ENCODE peak calls at places on chromosomes 7 and 10, in four cellular contexts. R is thoracic aorta, C is brain microvascular endothelial cell, N is fibroblast of mammary gland. E is an unnamed sample.

GRCh38 chr7:106779877-106780276 is 85.2 kb upstream of the PIK3CG start:
- DNase-seq in R (no peak), N (no peak), C (no peak), E (no peak)

GRCh38 chr10:6460861-6461409 is 119.1 kb downstream of the PRKCQ start:
- DNase-seq in R (no peak), C (no peak), N (no peak), E (no peak)

GRCh38 chr10:33066558-33067236 is 108.7 kb upstream of the ITGB1 start:
- DNase-seq in R (no peak), N (peak), C (peak), E (peak)

GRCh38 chr10:72455889-72456588 is 101.3 kb upstream of the DNAJB12 start:
- DNase-seq in R (no peak), C (no peak), N (peak), E (no peak)

GRCh38 chr10:11068861-11069633 is 51.4 kb downstream of the CELF2 start:
- DNase-seq in R (no peak), C (no peak), N (peak), E (no peak)

GRCh38 chr10:123704076-123704475 is 37.9 kb downstream of the GPR26 start:
- DNase-seq in C (no peak), N (no peak), R (no peak), E (no peak)

GRCh38 chr7:103866919-103867318 is 122.5 kb downstream of the RELN start:
- DNase-seq in C (no peak), N (no peak), R (no peak), E (no peak)

GRCh38 chr10:51743146-51743545 is 43.8 kb upstream of the CSTF2T start:
- DNase-seq in C (no peak), N (peak), R (no peak), E (no peak)

GRCh38 chr10:47449979-47450378 is 33.9 kb downstream of the ANXA8 start:
- DNase-seq in R (no peak), N (no peak), C (no peak), E (no peak)

DNA sequence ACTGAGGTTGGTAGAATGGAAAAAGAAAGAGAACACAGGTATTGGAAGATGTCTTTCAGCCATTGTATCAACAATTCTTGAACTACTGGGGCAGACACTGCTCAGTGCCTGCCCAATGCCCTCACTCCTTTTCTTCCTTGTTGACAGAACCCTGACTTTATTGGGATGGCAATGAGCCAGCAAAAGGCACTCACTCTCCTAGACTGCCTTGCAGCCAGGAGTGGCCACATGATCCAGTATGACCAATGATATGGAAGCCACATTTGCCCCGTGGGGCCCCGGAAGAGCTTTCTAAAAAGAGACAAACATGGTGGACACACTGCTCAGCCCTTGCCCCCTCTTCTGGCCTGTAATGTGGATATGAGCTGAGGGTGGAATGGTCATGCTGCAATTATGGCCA is 88.6 kb upstream of the ZNF716 start:
- DNase-seq in C (no peak), N (no peak), R (no peak), E (no peak)
- TF ChIP-seq CTCF in C (no peak), N (no peak), R (no peak), E (no peak)

DNA sequence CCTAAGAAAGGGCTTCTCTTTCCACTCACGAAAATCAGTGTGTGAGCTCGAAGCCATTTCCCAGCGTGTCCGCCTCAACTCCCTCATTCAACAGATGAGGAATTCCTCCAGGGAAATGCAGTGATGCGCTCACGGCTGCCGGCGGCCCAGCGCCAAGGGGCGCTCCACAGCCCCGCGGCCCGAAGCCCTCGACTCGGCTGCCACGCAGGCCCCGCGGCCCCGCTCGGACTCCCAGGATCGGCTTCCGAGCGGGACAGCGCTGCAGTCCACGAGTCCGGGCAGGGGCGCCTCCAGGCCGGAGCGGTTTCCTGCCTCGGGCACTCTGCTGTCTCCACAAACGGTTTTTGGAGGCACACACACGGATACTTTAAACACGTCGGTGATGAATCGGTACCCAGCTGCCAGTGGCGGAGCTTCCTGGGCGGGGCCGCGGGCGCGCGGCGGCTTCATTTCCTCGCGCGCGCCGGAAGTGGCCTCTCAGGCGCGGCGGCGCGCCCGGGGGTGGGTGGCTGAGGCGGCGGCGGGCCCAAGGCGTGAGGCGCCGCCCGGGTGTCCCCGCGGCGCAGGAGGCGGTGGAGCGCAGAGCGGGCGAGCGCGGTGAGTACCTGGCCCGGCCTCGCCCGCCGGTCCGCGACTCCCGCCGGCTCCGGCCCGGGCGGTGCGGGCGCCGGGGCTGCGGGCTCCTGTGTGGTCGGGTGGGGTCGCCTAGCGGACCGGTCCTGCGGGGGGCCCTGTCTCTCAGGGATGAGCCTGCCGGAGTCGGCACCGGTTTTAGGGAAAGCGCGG is at the start of gene CSGALNACT2:
- DNase-seq in R (peak), N (peak), C (peak), E (peak)
- TF ChIP-seq CTCF in R (no peak), N (no peak), C (no peak), E (peak)

GRCh38 chr7:114860196-114860595 is 61.7 kb upstream of the MDFIC start:
- DNase-seq in N (no peak), C (no peak), R (no peak), E (no peak)

GRCh38 chr7:114865564-114865963 is 56.3 kb upstream of the MDFIC start:
- DNase-seq in N (peak), C (peak), R (no peak), E (peak)

GRCh38 chr7:114864278-114864677 is 57.6 kb upstream of the MDFIC start:
- DNase-seq in R (no peak), C (no peak), N (peak), E (peak)

GRCh38 chr7:114859477-114859876 is 62.4 kb upstream of the MDFIC start:
- DNase-seq in N (no peak), R (no peak), C (no peak), E (no peak)

GRCh38 chr7:114862406-114862805 is 59.5 kb upstream of the MDFIC start:
- DNase-seq in C (no peak), R (no peak), N (no peak), E (no peak)
- TF ChIP-seq CTCF in C (no peak), R (no peak), N (no peak), E (no peak)

DNA sequence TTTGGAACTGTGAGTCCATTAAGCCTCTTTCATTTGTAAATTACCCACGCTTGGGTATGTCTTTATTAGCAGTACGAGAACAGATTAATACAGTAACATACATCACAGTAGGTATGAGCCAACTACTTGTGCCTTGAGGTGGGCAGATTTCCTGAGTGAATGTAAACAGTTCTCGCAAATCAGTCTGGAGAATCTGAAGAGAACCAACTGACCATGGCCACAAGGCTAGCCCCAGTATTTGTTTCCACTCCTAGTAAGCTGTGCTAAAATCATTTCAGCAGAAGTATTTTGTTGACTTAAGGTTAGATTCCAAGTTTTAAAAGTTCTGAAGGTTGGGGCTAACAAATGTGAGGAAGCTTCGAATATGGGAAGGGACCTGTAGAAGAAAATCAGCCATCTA is 82.9 kb downstream of the NOD1 start:
- DNase-seq in N (no peak), R (no peak), C (no peak), E (no peak)
- TF ChIP-seq CTCF in N (no peak), R (no peak), C (no peak), E (no peak)